ENCODE peak calls at places on chromosome 1, in eight cellular contexts. H, L, Z, R, M, F, T and O are unnamed samples.

GRCh38 chr1:96660503-96660902 is 61.1 kb upstream of the PTBP2 start:
- DNase-seq in H (peak; percentile 45), L (no peak), Z (no peak), R (no peak), M (peak; percentile 68), F (no peak), T (no peak), O (no peak)

GRCh38 chr1:150507912-150508864 is at the start of gene ECM1:
- DNase-seq in H (peak; percentile 83), L (no peak), Z (no peak), R (peak; percentile 62), M (peak; percentile 92), F (no peak), T (peak; percentile 87), O (peak; percentile 79)

GRCh38 chr1:22137006-22137720 is 5.7 kb downstream of the WNT4 start:
- DNase-seq in H (peak; percentile 22), L (peak; percentile 66), Z (no peak), R (peak; percentile 28), M (no peak), F (no peak), T (no peak), O (peak; percentile 82)

GRCh38 chr1:105795741-105796140 is 1260.7 kb upstream of the PRMT6 start:
- DNase-seq in H (no peak), L (no peak), Z (no peak), R (no peak), M (no peak), F (no peak), T (no peak), O (no peak)

GRCh38 chr1:67957026-67957425 is 93.4 kb downstream of the DIRAS3 start:
- DNase-seq in H (peak; percentile 40), L (no peak), Z (no peak), R (no peak), M (no peak), F (no peak), T (no peak), O (peak; percentile 74)

GRCh38 chr1:112522621-112523020 is 13.9 kb downstream of the WNT2B start:
- DNase-seq in H (peak; percentile 84), L (peak; percentile 48), Z (no peak), R (no peak), M (peak; percentile 87), F (no peak), T (peak; percentile 98), O (peak; percentile 96)

GRCh38 chr1:15902882-15903281 is 55.4 kb downstream of the SPEN start:
- DNase-seq in H (peak; percentile 67), L (peak; percentile 54), Z (no peak), R (no peak), M (peak; percentile 89), F (no peak), T (peak; percentile 50), O (no peak)

GRCh38 chr1:98523256-98523655 is 138.3 kb upstream of the SNX7 start:
- DNase-seq in H (no peak), L (no peak), Z (no peak), R (no peak), M (no peak), F (no peak), T (peak; percentile 5), O (no peak)

GRCh38 chr1:95879498-95879897 is 645.5 kb downstream of the RWDD3 start:
- DNase-seq in H (no peak), L (no peak), Z (no peak), R (no peak), M (no peak), F (no peak), T (no peak), O (no peak)